ENCODE peak calls at places on chromosome 5, in six cellular contexts. V is psoas muscle, A is BE2C, Q is IMR-90, Z is cardiac muscle cell, T is fibroblast of lung. L is an unnamed sample.
A peak's percentile ranks its signal among the peaks of the same experiment; 100 is the strongest.

GRCh38 chr5:83551826-83552225 is 80.3 kb downstream of the VCAN start:
- DNase-seq in V (no peak), A (no peak), Q (peak; percentile 92), Z (no peak), T (peak; percentile 74), L (peak; percentile 90)

GRCh38 chr5:71910741-71911140 is 191.7 kb downstream of the CARTPT start:
- DNase-seq in V (no peak), A (no peak), Q (peak; percentile 37), Z (no peak), T (no peak), L (no peak)

GRCh38 chr5:168967882-168968620 is 332.9 kb downstream of the SLIT3 start:
- DNase-seq in V (no peak), A (no peak), Q (no peak), Z (no peak), T (no peak), L (no peak)

GRCh38 chr5:173029499-173029921 is 26.6 kb upstream of the CREBRF start:
- DNase-seq in V (no peak), A (no peak), Q (no peak), Z (no peak), T (no peak), L (no peak)

GRCh38 chr5:169413416-169413815 is 112.5 kb upstream of the SLIT3 start:
- DNase-seq in V (no peak), A (no peak), Q (no peak), Z (no peak), T (peak; percentile 26), L (no peak)

GRCh38 chr5:72137826-72138409 is 30.6 kb downstream of the MAP1B start:
- DNase-seq in V (no peak), A (no peak), Q (no peak), Z (no peak), T (no peak), L (peak; percentile 36)

GRCh38 chr5:56569051-56569450 is 246.3 kb upstream of the MAP3K1 start:
- DNase-seq in V (no peak), A (no peak), Q (no peak), Z (no peak), T (no peak), L (no peak)

GRCh38 chr5:150517272-150518152 is 9.6 kb downstream of the NDST1 start:
- DNase-seq in V (peak; percentile 45), A (peak; percentile 81), Q (peak; percentile 98), Z (no peak), T (peak; percentile 97), L (peak; percentile 98)

GRCh38 chr5:164518741-164519080 is 1013.3 kb downstream of the MAT2B start:
- DNase-seq in V (no peak), A (no peak), Q (no peak), Z (peak; percentile 7), T (no peak), L (no peak)

GRCh38 chr5:142426676-142427364 is 102.0 kb upstream of the SPRY4 start:
- DNase-seq in V (no peak), A (no peak), Q (no peak), Z (no peak), T (peak; percentile 57), L (peak; percentile 35)

GRCh38 chr5:24222866-24223265 is 421.9 kb downstream of the CDH10 start:
- DNase-seq in V (no peak), A (no peak), Q (peak; percentile 5), Z (no peak), T (peak; percentile 68), L (peak; percentile 26)

GRCh38 chr5:168600409-168600808 is 21.2 kb upstream of the PANK3 start:
- DNase-seq in V (no peak), A (peak; percentile 90), Q (no peak), Z (peak; percentile 61), T (no peak), L (no peak)

GRCh38 chr5:116626272-116626723 is 51.7 kb upstream of the SEMA6A start:
- DNase-seq in V (peak; percentile 51), A (peak; percentile 61), Q (peak; percentile 22), Z (no peak), T (peak; percentile 55), L (peak; percentile 46)

GRCh38 chr5:136891601-136892000 is 526.3 kb upstream of the TRPC7 start:
- DNase-seq in V (no peak), A (no peak), Q (no peak), Z (no peak), T (no peak), L (no peak)

GRCh38 chr5:151493599-151494136 is 46.3 kb downstream of the SLC36A1 start:
- DNase-seq in V (no peak), A (no peak), Q (no peak), Z (no peak), T (no peak), L (no peak)

GRCh38 chr5:171531638-171532037 is 112.2 kb downstream of the FGF18 start:
- DNase-seq in V (no peak), A (no peak), Q (no peak), Z (no peak), T (no peak), L (no peak)

GRCh38 chr5:75338408-75338807 is 1.4 kb downstream of the HMGCR start:
- DNase-seq in V (no peak), A (no peak), Q (no peak), Z (no peak), T (no peak), L (no peak)

GRCh38 chr5:122877518-122877917 is 32.1 kb downstream of the SNX24 start:
- DNase-seq in V (no peak), A (no peak), Q (no peak), Z (no peak), T (no peak), L (no peak)

GRCh38 chr5:9140202-9140601 is 405.7 kb downstream of the SEMA5A start:
- DNase-seq in V (no peak), A (no peak), Q (no peak), Z (no peak), T (no peak), L (no peak)

GRCh38 chr5:3598725-3599282 is 3.2 kb downstream of the IRX1 start:
- DNase-seq in V (no peak), A (no peak), Q (no peak), Z (peak; percentile 55), T (peak; percentile 60), L (no peak)

GRCh38 chr5:3596261-3596825 is 711 bp downstream of the IRX1 start:
- DNase-seq in V (no peak), A (no peak), Q (no peak), Z (peak; percentile 46), T (peak; percentile 51), L (peak; percentile 18)

GRCh38 chr5:3598236-3598635 is 2.6 kb downstream of the IRX1 start:
- DNase-seq in V (no peak), A (no peak), Q (no peak), Z (peak; percentile 40), T (peak; percentile 45), L (no peak)

GRCh38 chr5:3597002-3597726 is 1.5 kb downstream of the IRX1 start:
- DNase-seq in V (no peak), A (no peak), Q (no peak), Z (peak; percentile 38), T (peak; percentile 48), L (peak; percentile 6)

DNA sequence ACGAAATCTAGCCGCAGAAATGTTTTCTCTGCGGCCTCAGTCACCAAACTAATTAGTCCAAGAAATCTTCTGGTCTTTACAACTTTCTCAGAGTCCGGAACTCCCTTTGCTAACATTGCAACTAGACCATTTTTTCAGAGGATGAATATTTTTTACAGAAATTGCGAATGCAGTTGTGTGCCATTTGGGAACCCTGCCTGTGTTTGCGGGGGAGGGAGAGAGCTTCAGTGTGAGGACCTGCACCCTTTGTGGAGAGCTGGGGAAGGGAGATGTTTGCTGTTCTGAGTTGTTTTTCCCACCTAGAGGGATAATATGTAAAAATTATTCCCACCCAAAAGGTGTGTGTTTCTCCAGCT is 2.1 kb downstream of the IRX1 start:
- DNase-seq in V (no peak), A (no peak), Q (no peak), Z (no peak), T (peak; percentile 52), L (no peak)
- H3K4me3 ChIP-seq in V (no peak overlapping the region), A (no peak overlapping the region), Q (no peak overlapping the region), Z (peak overlapping the region; percentile 65), T (no peak overlapping the region), L (peak overlapping the region; percentile 25)

DNA sequence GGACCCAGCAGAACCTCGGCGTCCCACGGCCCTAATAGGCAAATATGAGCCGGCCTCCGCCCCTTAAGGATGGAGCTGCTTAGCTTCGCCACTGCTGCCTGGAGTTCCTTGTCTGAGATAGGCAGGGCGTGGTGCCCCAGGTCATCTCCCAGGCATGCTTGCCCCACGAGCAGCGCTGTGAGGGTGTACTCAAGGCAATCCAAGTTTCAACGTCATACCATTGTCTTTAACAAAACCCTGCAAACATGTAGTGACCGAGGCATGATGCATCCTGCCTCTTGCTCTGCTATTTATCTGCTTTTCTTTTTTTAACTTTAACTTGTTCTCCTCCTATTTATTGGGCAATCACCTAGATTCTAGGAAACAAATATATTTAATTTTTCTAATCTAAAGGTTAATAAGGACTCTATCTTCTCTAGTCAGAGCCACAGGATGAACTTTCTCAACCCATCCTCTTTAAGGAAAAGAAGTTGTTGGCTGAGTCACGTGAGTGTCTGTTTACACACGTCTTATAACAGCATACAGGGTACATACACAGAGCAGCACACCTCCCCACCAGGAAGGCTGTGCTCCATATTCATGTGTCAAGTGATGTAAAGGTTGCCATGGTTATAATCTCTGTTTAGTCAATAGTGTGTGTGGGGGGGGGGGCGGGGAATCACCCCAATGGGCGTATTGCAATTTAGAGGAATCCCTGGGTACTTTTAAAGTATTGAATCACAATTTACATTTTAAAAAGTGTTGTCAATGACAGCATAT is 27.3 kb upstream of the ZSWIM6 start:
- DNase-seq in V (no peak), A (no peak), Q (peak; percentile 94), Z (no peak), T (peak; percentile 93), L (peak; percentile 99)
- H3K4me3 ChIP-seq in V (no peak overlapping the region), A (no peak overlapping the region), Q (no peak overlapping the region), Z (no peak overlapping the region), T (no peak overlapping the region), L (peak overlapping the region; percentile 65)

GRCh38 chr5:158978061-158978745 is 121.5 kb downstream of the EBF1 start:
- DNase-seq in V (no peak), A (no peak), Q (peak; percentile 68), Z (no peak), T (peak; percentile 85), L (peak; percentile 85)

GRCh38 chr5:158979290-158979689 is 120.4 kb downstream of the EBF1 start:
- DNase-seq in V (no peak), A (no peak), Q (no peak), Z (no peak), T (no peak), L (no peak)

GRCh38 chr5:158976035-158976434 is 123.7 kb downstream of the EBF1 start:
- DNase-seq in V (no peak), A (no peak), Q (peak; percentile 88), Z (no peak), T (peak; percentile 94), L (peak; percentile 94)

GRCh38 chr5:158977642-158978041 is 122.1 kb downstream of the EBF1 start:
- DNase-seq in V (no peak), A (no peak), Q (no peak), Z (no peak), T (no peak), L (no peak)

GRCh38 chr5:158979749-158980521 is 119.8 kb downstream of the EBF1 start:
- DNase-seq in V (peak; percentile 58), A (peak; percentile 70), Q (peak; percentile 29), Z (peak; percentile 14), T (peak; percentile 58), L (peak; percentile 82)
- H3K4me3 ChIP-seq in V (peak overlapping the region; percentile 48), A (peak overlapping the region; percentile 65), Q (peak overlapping the region; percentile 33), Z (no peak overlapping the region), T (peak overlapping the region; percentile 3), L (peak overlapping the region; percentile 48)

DNA sequence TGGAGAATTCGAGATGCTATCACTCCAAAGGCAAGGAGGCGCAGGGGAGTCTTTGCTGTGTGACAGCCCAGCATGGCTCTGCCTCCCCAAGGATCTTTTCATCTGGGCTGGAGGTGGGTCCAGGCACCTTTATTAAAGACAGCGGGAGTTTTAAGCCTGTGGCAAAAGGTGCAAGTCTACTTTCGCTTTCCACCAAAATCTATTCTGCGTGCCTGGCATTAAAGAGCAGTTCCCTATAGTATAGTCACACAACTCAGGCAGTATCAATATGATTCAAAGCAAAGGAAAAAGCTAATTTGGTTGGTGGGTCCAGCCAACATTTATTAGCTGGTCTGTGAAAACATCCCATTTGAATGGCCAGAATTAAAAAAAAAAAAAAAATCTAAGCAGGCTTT is 398.7 kb downstream of the EBF1 start:
- DNase-seq in V (no peak), A (no peak), Q (no peak), Z (no peak), T (no peak), L (no peak)
- H3K4me3 ChIP-seq in V (no peak overlapping the region), A (no peak overlapping the region), Q (no peak overlapping the region), Z (no peak overlapping the region), T (no peak overlapping the region), L (peak overlapping the region; percentile 11)